ENCODE peak calls at places on chromosome 21, in seven cellular contexts. One of them, this sample, is unnamed.

GRCh38 chr21:44433791-44434567 is 21.3 kb upstream of the LRRC3 start:
- DNase-seq in psoas muscle: no peak
- DNase-seq in uterus: no peak
- DNase-seq in fibroblast of pulmonary artery: no peak
- DNase-seq in skeletal muscle cell: no peak
- DNase-seq in prostate gland: no peak
- DNase-seq in WERI-Rb-1: peak
- DNase-seq in this sample: no peak

GRCh38 chr21:15978158-15978805 is 248.5 kb downstream of the USP25 start:
- DNase-seq in psoas muscle: no peak
- DNase-seq in uterus: no peak
- DNase-seq in fibroblast of pulmonary artery: peak
- DNase-seq in skeletal muscle cell: no peak
- DNase-seq in prostate gland: peak
- DNase-seq in WERI-Rb-1: no peak
- DNase-seq in this sample: peak

GRCh38 chr21:27820342-27820741 is 853.5 kb upstream of the ADAMTS5 start:
- DNase-seq in psoas muscle: no peak
- DNase-seq in uterus: no peak
- DNase-seq in fibroblast of pulmonary artery: no peak
- DNase-seq in skeletal muscle cell: no peak
- DNase-seq in prostate gland: no peak
- DNase-seq in WERI-Rb-1: no peak
- DNase-seq in this sample: no peak

GRCh38 chr21:36700295-36700960 is 1.5 kb downstream of the SIM2 start:
- DNase-seq in psoas muscle: no peak
- DNase-seq in uterus: no peak
- DNase-seq in fibroblast of pulmonary artery: no peak
- DNase-seq in skeletal muscle cell: no peak
- DNase-seq in prostate gland: no peak
- DNase-seq in WERI-Rb-1: no peak
- DNase-seq in this sample: no peak

GRCh38 chr21:44593598-44594405 is 1.5 kb upstream of the KRTAP10-6 start:
- DNase-seq in psoas muscle: peak
- DNase-seq in uterus: no peak
- DNase-seq in fibroblast of pulmonary artery: no peak
- DNase-seq in skeletal muscle cell: no peak
- DNase-seq in prostate gland: no peak
- DNase-seq in WERI-Rb-1: no peak
- DNase-seq in this sample: peak

GRCh38 chr21:26845066-26845749 is at the start of gene ADAMTS1:
- DNase-seq in psoas muscle: peak
- DNase-seq in uterus: peak
- DNase-seq in fibroblast of pulmonary artery: peak
- DNase-seq in skeletal muscle cell: peak
- DNase-seq in prostate gland: peak
- DNase-seq in WERI-Rb-1: no peak
- DNase-seq in this sample: peak

GRCh38 chr21:36478207-36478701 is 1.7 kb downstream of the CLDN14 start:
- DNase-seq in psoas muscle: no peak
- DNase-seq in uterus: no peak
- DNase-seq in fibroblast of pulmonary artery: peak
- DNase-seq in skeletal muscle cell: peak
- DNase-seq in prostate gland: no peak
- DNase-seq in WERI-Rb-1: no peak
- DNase-seq in this sample: peak

GRCh38 chr21:28704746-28705145 is 287.9 kb downstream of the LTN1 start:
- DNase-seq in psoas muscle: no peak
- DNase-seq in uterus: peak
- DNase-seq in fibroblast of pulmonary artery: peak
- DNase-seq in skeletal muscle cell: no peak
- DNase-seq in prostate gland: peak
- DNase-seq in WERI-Rb-1: no peak
- DNase-seq in this sample: no peak

GRCh38 chr21:28324690-28325089 is 668.0 kb downstream of the LTN1 start:
- DNase-seq in psoas muscle: no peak
- DNase-seq in uterus: no peak
- DNase-seq in fibroblast of pulmonary artery: no peak
- DNase-seq in skeletal muscle cell: no peak
- DNase-seq in prostate gland: no peak
- DNase-seq in WERI-Rb-1: no peak
- DNase-seq in this sample: no peak

GRCh38 chr21:16911166-16911607 is 601.7 kb upstream of the CXADR start:
- DNase-seq in psoas muscle: no peak
- DNase-seq in uterus: no peak
- DNase-seq in fibroblast of pulmonary artery: no peak
- DNase-seq in skeletal muscle cell: no peak
- DNase-seq in prostate gland: no peak
- DNase-seq in WERI-Rb-1: no peak
- DNase-seq in this sample: no peak

GRCh38 chr21:44711327-44712202 is at the start of gene TSPEAR:
- DNase-seq in psoas muscle: no peak
- DNase-seq in uterus: peak
- DNase-seq in fibroblast of pulmonary artery: no peak
- DNase-seq in skeletal muscle cell: no peak
- DNase-seq in prostate gland: no peak
- DNase-seq in WERI-Rb-1: peak
- DNase-seq in this sample: no peak

GRCh38 chr21:16522512-16522911 is 792.7 kb downstream of the USP25 start:
- DNase-seq in psoas muscle: no peak
- DNase-seq in uterus: no peak
- DNase-seq in fibroblast of pulmonary artery: peak
- DNase-seq in skeletal muscle cell: peak
- DNase-seq in prostate gland: no peak
- DNase-seq in WERI-Rb-1: no peak
- DNase-seq in this sample: peak

GRCh38 chr21:33115586-33116541 is 45.9 kb downstream of the OLIG1 start:
- DNase-seq in psoas muscle: no peak
- DNase-seq in uterus: no peak
- DNase-seq in fibroblast of pulmonary artery: no peak
- DNase-seq in skeletal muscle cell: no peak
- DNase-seq in prostate gland: no peak
- DNase-seq in WERI-Rb-1: no peak
- DNase-seq in this sample: no peak

GRCh38 chr21:29056538-29057050 is 16.9 kb downstream of the CCT8 start:
- DNase-seq in psoas muscle: no peak
- DNase-seq in uterus: no peak
- DNase-seq in fibroblast of pulmonary artery: no peak
- DNase-seq in skeletal muscle cell: no peak
- DNase-seq in prostate gland: no peak
- DNase-seq in WERI-Rb-1: no peak
- DNase-seq in this sample: no peak

GRCh38 chr21:17387030-17387617 is 125.7 kb upstream of the CXADR start:
- DNase-seq in psoas muscle: no peak
- DNase-seq in uterus: peak
- DNase-seq in fibroblast of pulmonary artery: peak
- DNase-seq in skeletal muscle cell: peak
- DNase-seq in prostate gland: peak
- DNase-seq in WERI-Rb-1: peak
- DNase-seq in this sample: peak

GRCh38 chr21:17763286-17764037 is 55.7 kb downstream of the C21orf91 start:
- DNase-seq in psoas muscle: no peak
- DNase-seq in uterus: no peak
- DNase-seq in fibroblast of pulmonary artery: no peak
- DNase-seq in skeletal muscle cell: no peak
- DNase-seq in prostate gland: no peak
- DNase-seq in WERI-Rb-1: no peak
- DNase-seq in this sample: no peak

GRCh38 chr21:44985441-44986401 is 45.9 kb downstream of the SLX9 start:
- DNase-seq in psoas muscle: peak
- DNase-seq in uterus: no peak
- DNase-seq in fibroblast of pulmonary artery: no peak
- DNase-seq in skeletal muscle cell: no peak
- DNase-seq in prostate gland: no peak
- DNase-seq in WERI-Rb-1: no peak
- DNase-seq in this sample: no peak

GRCh38 chr21:34024382-34024693 is 49.0 kb upstream of the MRPS6 start:
- DNase-seq in psoas muscle: no peak
- DNase-seq in uterus: no peak
- DNase-seq in fibroblast of pulmonary artery: no peak
- DNase-seq in skeletal muscle cell: no peak
- DNase-seq in prostate gland: no peak
- DNase-seq in WERI-Rb-1: no peak
- DNase-seq in this sample: no peak

GRCh38 chr21:30710499-30710898 is 8.1 kb downstream of the KRTAP21-3 start:
- DNase-seq in psoas muscle: no peak
- DNase-seq in uterus: no peak
- DNase-seq in fibroblast of pulmonary artery: no peak
- DNase-seq in skeletal muscle cell: no peak
- DNase-seq in prostate gland: no peak
- DNase-seq in WERI-Rb-1: no peak
- DNase-seq in this sample: no peak

GRCh38 chr21:23008803-23009202 is 2010.6 kb downstream of the NCAM2 start:
- DNase-seq in psoas muscle: no peak
- DNase-seq in uterus: no peak
- DNase-seq in fibroblast of pulmonary artery: no peak
- DNase-seq in skeletal muscle cell: no peak
- DNase-seq in prostate gland: no peak
- DNase-seq in WERI-Rb-1: peak
- DNase-seq in this sample: no peak
- H3K4me3 ChIP-seq in psoas muscle: no peak
- H3K4me3 ChIP-seq in uterus: no peak
- H3K4me3 ChIP-seq in fibroblast of pulmonary artery: no peak
- H3K4me3 ChIP-seq in skeletal muscle cell: no peak
- H3K4me3 ChIP-seq in prostate gland: no peak
- H3K4me3 ChIP-seq in WERI-Rb-1: no peak
- H3K4me3 ChIP-seq in this sample: no peak

GRCh38 chr21:42525676-42526378 is 12.2 kb downstream of the SLC37A1 start:
- DNase-seq in psoas muscle: no peak
- DNase-seq in uterus: no peak
- DNase-seq in fibroblast of pulmonary artery: no peak
- DNase-seq in skeletal muscle cell: no peak
- DNase-seq in prostate gland: no peak
- DNase-seq in WERI-Rb-1: no peak
- DNase-seq in this sample: no peak

GRCh38 chr21:42524341-42525227 is 10.9 kb downstream of the SLC37A1 start:
- DNase-seq in psoas muscle: peak
- DNase-seq in uterus: peak
- DNase-seq in fibroblast of pulmonary artery: peak
- DNase-seq in skeletal muscle cell: no peak
- DNase-seq in prostate gland: peak
- DNase-seq in WERI-Rb-1: no peak
- DNase-seq in this sample: peak

GRCh38 chr21:42523941-42524340 is 10.3 kb downstream of the SLC37A1 start:
- DNase-seq in psoas muscle: no peak
- DNase-seq in uterus: no peak
- DNase-seq in fibroblast of pulmonary artery: no peak
- DNase-seq in skeletal muscle cell: no peak
- DNase-seq in prostate gland: peak
- DNase-seq in WERI-Rb-1: no peak
- DNase-seq in this sample: no peak

GRCh38 chr21:42526379-42526727 is 12.7 kb downstream of the SLC37A1 start:
- DNase-seq in psoas muscle: no peak
- DNase-seq in uterus: no peak
- DNase-seq in fibroblast of pulmonary artery: no peak
- DNase-seq in skeletal muscle cell: no peak
- DNase-seq in prostate gland: no peak
- DNase-seq in WERI-Rb-1: peak
- DNase-seq in this sample: no peak

DNA sequence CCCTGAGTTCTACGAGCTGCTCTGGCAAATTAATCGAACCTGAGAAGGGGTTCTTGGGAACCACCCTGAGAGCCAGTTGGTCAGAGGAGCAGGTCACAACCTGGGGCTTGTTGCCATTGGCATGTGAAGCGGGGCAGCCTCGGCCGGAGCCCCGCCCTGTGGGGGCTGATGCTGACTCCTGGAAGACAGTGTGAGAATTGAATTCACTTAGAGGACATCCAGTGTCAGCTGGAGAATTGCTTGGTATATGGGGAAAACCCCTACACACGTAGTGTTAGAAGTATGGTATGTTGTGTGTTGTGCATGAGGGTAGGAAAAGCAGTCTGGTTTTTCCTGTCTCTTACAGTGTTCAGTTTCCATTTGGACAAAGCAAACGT is 11.6 kb downstream of the SLC37A1 start:
- DNase-seq in psoas muscle: no peak
- DNase-seq in uterus: peak
- DNase-seq in fibroblast of pulmonary artery: peak
- DNase-seq in skeletal muscle cell: no peak
- DNase-seq in prostate gland: no peak
- DNase-seq in WERI-Rb-1: no peak
- DNase-seq in this sample: no peak
- H3K4me3 ChIP-seq in psoas muscle: peak
- H3K4me3 ChIP-seq in uterus: peak
- H3K4me3 ChIP-seq in fibroblast of pulmonary artery: no peak
- H3K4me3 ChIP-seq in skeletal muscle cell: no peak
- H3K4me3 ChIP-seq in prostate gland: peak
- H3K4me3 ChIP-seq in WERI-Rb-1: no peak
- H3K4me3 ChIP-seq in this sample: no peak

GRCh38 chr21:46080171-46081021 is 17.5 kb upstream of the COL6A2 start:
- DNase-seq in psoas muscle: peak
- DNase-seq in uterus: peak
- DNase-seq in fibroblast of pulmonary artery: no peak
- DNase-seq in skeletal muscle cell: no peak
- DNase-seq in prostate gland: no peak
- DNase-seq in WERI-Rb-1: no peak
- DNase-seq in this sample: peak

GRCh38 chr21:46083271-46084040 is 14.5 kb upstream of the COL6A2 start:
- DNase-seq in psoas muscle: peak
- DNase-seq in uterus: peak
- DNase-seq in fibroblast of pulmonary artery: no peak
- DNase-seq in skeletal muscle cell: no peak
- DNase-seq in prostate gland: no peak
- DNase-seq in WERI-Rb-1: no peak
- DNase-seq in this sample: peak

GRCh38 chr21:46082638-46083270 is 15.2 kb upstream of the COL6A2 start:
- DNase-seq in psoas muscle: no peak
- DNase-seq in uterus: no peak
- DNase-seq in fibroblast of pulmonary artery: no peak
- DNase-seq in skeletal muscle cell: no peak
- DNase-seq in prostate gland: no peak
- DNase-seq in WERI-Rb-1: no peak
- DNase-seq in this sample: peak

GRCh38 chr21:46081022-46081861 is 16.7 kb upstream of the COL6A2 start:
- DNase-seq in psoas muscle: no peak
- DNase-seq in uterus: peak
- DNase-seq in fibroblast of pulmonary artery: no peak
- DNase-seq in skeletal muscle cell: no peak
- DNase-seq in prostate gland: no peak
- DNase-seq in WERI-Rb-1: no peak
- DNase-seq in this sample: peak

GRCh38 chr21:46081862-46082637 is 15.9 kb upstream of the COL6A2 start:
- DNase-seq in psoas muscle: no peak
- DNase-seq in uterus: no peak
- DNase-seq in fibroblast of pulmonary artery: no peak
- DNase-seq in skeletal muscle cell: no peak
- DNase-seq in prostate gland: no peak
- DNase-seq in WERI-Rb-1: no peak
- DNase-seq in this sample: no peak
- H3K4me3 ChIP-seq in psoas muscle: no peak
- H3K4me3 ChIP-seq in uterus: no peak
- H3K4me3 ChIP-seq in fibroblast of pulmonary artery: no peak
- H3K4me3 ChIP-seq in skeletal muscle cell: no peak
- H3K4me3 ChIP-seq in prostate gland: no peak
- H3K4me3 ChIP-seq in WERI-Rb-1: no peak
- H3K4me3 ChIP-seq in this sample: no peak

DNA sequence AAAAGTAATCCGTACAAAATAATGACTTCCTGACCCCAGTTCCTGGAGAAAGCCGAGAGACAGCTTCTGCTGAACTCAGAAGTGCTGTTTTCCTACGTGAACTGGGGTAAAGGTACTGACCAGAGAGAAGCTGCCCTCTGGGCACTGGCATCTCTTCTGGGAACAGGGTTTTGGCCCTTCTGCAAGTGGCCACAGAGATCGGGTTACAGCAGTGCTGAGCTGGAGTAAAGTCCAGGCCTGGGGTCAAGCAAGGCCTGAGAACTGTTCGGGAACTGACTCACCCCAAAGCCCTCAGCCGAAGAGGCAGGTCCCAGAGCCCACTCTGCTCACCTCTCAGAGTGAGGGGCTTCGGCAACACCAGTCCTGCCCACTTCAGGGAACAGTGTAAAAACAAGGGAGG is 177.2 kb upstream of the RUNX1 start:
- DNase-seq in psoas muscle: peak
- DNase-seq in uterus: no peak
- DNase-seq in fibroblast of pulmonary artery: no peak
- DNase-seq in skeletal muscle cell: no peak
- DNase-seq in prostate gland: no peak
- DNase-seq in WERI-Rb-1: no peak
- DNase-seq in this sample: peak
- H3K4me3 ChIP-seq in psoas muscle: peak
- H3K4me3 ChIP-seq in uterus: no peak
- H3K4me3 ChIP-seq in fibroblast of pulmonary artery: no peak
- H3K4me3 ChIP-seq in skeletal muscle cell: no peak
- H3K4me3 ChIP-seq in prostate gland: no peak
- H3K4me3 ChIP-seq in WERI-Rb-1: no peak
- H3K4me3 ChIP-seq in this sample: no peak